ENCODE peak calls at places on chromosomes 1 and 21, in four cellular contexts. D, T, K and X are unnamed samples.

GRCh38 chr1:41537788-41538351 is 53.4 kb upstream of the EDN2 start:
- DNase-seq in D (no peak), T (no peak), K (no peak), X (no peak)

GRCh38 chr1:1332774-1333480 is 1.8 kb downstream of the TAS1R3 start:
- DNase-seq in D (no peak), T (no peak), K (no peak), X (no peak)

GRCh38 chr1:73537400-73537799 is 660.6 kb downstream of the LRRIQ3 start:
- DNase-seq in D (no peak), T (no peak), K (no peak), X (peak)

GRCh38 chr1:154861607-154862094 is 8.4 kb downstream of the KCNN3 start:
- DNase-seq in D (no peak), T (no peak), K (no peak), X (no peak)

GRCh38 chr1:29471487-29472313 is 235.4 kb downstream of the PTPRU start:
- DNase-seq in D (no peak), T (no peak), K (peak), X (no peak)

GRCh38 chr1:110242062-110242461 is 31.9 kb downstream of the KCNC4 start:
- DNase-seq in D (no peak), T (no peak), K (no peak), X (peak)

GRCh38 chr1:25174730-25175612 is 57.3 kb downstream of the SYF2 start:
- DNase-seq in D (no peak), T (no peak), K (peak), X (no peak)

GRCh38 chr21:25625036-25625435 is 14.0 kb upstream of the JAM2 start:
- DNase-seq in D (no peak), T (no peak), K (no peak), X (no peak)

GRCh38 chr1:234604726-234605492 is 5.1 kb downstream of the IRF2BP2 start:
- DNase-seq in D (no peak), T (peak), K (no peak), X (no peak)

GRCh38 chr1:89804646-89805237 is 16.1 kb upstream of the LRRC8D start:
- DNase-seq in D (peak), T (peak), K (peak), X (peak)

GRCh38 chr1:36143424-36143823 is 5.9 kb downstream of the TRAPPC3 start:
- DNase-seq in D (no peak), T (no peak), K (no peak), X (no peak)

GRCh38 chr1:177833631-177834030 is 136.2 kb downstream of the SEC16B start:
- DNase-seq in D (no peak), T (no peak), K (no peak), X (no peak)

GRCh38 chr1:20485527-20486456 is at the start of gene CAMK2N1:
- DNase-seq in D (no peak), T (peak), K (peak), X (peak)

GRCh38 chr21:33859373-33860102 is 56.1 kb downstream of the ATP5PO start:
- DNase-seq in D (no peak), T (no peak), K (no peak), X (no peak)

GRCh38 chr1:71638081-71638766 is 557.4 kb upstream of the ZRANB2 start:
- DNase-seq in D (no peak), T (no peak), K (no peak), X (no peak)

GRCh38 chr1:79259390-79260336 is 253.1 kb upstream of the ADGRL4 start:
- DNase-seq in D (no peak), T (no peak), K (no peak), X (no peak)

GRCh38 chr1:23282967-23283366 is 61.1 kb downstream of the HNRNPR start:
- DNase-seq in D (no peak), T (no peak), K (no peak), X (no peak)

GRCh38 chr1:158003409-158003805 is 10.0 kb downstream of the KIRREL1 start:
- DNase-seq in D (no peak), T (no peak), K (no peak), X (no peak)

GRCh38 chr1:158002022-158002629 is 8.7 kb downstream of the KIRREL1 start:
- DNase-seq in D (no peak), T (no peak), K (no peak), X (no peak)

GRCh38 chr1:158007180-158007579 is 13.7 kb downstream of the KIRREL1 start:
- DNase-seq in D (no peak), T (no peak), K (no peak), X (no peak)

GRCh38 chr1:158005249-158005648 is 11.8 kb downstream of the KIRREL1 start:
- DNase-seq in D (no peak), T (no peak), K (no peak), X (no peak)

GRCh38 chr1:158002630-158003408 is 9.4 kb downstream of the KIRREL1 start:
- DNase-seq in D (no peak), T (no peak), K (no peak), X (peak)
- TF ChIP-seq CTCF in D (no peak), T (no peak), K (no peak), X (no peak)

DNA sequence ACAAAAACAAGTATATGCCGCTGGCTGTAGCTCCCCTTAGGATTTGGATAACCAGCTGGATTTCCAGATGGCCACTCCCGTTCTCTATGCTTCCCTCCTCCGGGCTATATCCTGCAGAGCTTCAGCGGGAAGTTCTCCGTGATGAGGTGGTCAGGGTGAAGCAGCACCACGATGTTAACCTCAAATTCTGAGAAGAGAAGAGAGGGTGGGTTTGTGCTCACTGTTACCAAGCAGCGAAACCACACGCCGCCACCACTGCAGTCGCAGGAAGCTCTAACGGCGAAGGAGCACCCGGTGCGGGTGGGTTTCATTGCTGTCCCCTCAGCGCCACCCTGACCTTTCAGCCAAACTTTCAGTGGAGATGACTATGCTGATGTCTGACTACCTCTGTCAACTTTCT is 41.7 kb downstream of the VPS26C start:
- DNase-seq in D (no peak), T (no peak), K (no peak), X (no peak)
- TF ChIP-seq ESRRA in D (no peak), T (no peak), K (no peak), X (no peak)

DNA sequence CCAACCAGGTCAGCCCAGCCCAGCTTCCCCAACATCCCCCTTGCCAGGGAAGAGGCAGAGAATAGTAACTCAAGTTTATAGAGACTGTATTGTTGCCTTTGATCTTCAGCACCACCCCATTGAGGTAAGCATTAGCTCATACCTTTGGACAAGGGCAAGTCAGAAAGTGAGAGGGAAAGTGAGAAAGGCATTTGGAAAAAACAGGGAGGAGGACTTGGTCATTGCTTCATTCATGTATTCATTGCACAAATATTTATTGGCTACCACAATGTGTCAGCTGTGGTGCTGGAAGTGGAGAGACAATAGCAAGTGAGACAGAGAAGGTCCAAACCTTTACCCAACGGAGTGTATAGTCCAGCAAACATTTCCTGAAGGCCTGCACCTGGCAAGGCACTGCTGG is 561.2 kb downstream of the KIF26B start:
- DNase-seq in D (no peak), T (no peak), K (peak), X (no peak)
- TF ChIP-seq ATF2 in D (no peak), T (no peak), K (no peak), X (no peak)

DNA sequence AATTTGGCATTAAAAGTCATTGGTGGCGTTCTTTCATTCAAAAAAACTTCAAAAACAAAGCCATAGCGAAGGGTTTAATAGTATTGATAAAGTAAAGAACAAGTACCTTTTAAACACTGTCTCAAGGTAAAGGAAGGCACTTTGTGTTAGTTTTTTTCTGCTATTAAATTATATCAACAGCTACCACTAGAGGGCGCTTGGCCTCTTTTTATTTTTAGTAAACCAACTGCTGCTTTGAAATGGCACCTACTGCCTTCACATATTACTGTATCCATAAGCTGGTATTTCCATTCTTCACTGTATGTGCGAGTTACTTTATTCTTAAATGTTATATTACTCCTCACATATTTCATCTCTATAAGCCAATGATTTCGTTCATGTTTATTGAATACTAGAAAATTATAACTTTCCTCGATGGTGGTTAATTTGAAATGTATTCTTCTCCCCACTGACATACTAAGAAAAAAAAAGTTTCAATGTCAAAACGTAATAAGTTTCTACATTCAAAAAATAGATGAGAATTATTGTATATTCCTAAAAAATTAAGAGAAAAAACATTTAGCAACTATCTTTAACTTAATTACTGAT is 125.7 kb upstream of the CXADR start:
- DNase-seq in D (peak), T (peak), K (peak), X (peak)
- TF ChIP-seq CTCF in D (peak), T (peak), K (peak), X (peak)

DNA sequence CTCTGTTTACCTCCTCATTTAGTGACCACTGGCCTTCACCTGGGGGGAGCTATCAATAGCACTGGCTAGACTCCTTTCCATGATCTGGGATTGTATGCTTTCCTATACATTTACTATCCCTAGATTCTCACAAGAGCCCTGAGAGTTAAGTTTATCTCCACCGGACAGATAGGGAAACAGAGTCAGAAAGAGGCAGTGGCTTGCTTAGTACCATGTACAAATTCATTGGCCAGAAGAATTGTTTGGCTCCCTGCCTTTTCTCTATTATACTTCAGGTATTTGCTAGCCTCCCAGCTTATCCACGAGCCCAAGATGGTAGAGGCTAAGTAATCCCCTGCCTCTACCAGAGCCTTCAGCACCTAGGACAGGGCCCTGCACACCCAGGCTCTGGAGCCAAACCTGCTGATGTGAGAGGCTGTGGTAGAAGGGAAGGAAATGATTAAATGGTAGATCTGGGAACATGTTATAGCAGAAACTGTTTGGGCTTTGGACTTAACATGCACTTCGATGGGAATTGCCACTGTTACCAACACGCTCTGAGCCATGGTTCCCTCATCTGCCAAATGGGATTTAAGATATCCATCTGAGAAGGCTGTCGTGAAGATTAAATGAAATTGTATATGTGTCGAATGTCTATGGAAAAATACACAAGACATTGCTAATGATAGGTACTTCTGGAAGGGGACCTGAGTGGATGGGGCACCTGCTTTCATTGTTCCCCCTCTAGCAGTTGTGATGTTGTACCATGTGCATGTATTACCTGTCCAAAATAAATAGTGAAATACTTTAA is 3.1 kb upstream of the BLACAT1 start:
- DNase-seq in D (no peak), T (peak), K (peak), X (peak)
- TF ChIP-seq ESRRA in D (no peak), T (no peak), K (no peak), X (no peak)

DNA sequence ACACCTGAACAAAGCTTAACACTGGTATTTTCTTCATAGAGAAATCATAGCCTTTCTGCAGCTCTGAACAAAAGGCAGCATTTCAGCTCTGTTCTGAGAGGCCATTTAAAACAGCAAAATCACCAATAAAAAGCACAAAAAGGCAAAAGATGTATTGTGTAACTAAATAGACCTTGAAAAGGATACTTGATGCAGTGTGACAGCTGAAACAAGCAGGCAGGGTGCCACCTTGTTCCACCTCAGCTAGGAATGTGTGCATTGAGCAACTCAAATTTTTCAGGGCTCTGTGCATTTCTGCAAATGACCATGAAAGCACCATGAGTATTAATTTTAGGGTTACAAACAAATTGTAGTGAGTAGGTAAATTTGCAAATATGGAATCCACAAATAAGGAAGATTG is 65.8 kb downstream of the RHOU start:
- DNase-seq in D (no peak), T (no peak), K (peak), X (no peak)
- TF ChIP-seq ATF2 in D (no peak), T (no peak), K (no peak), X (no peak)

DNA sequence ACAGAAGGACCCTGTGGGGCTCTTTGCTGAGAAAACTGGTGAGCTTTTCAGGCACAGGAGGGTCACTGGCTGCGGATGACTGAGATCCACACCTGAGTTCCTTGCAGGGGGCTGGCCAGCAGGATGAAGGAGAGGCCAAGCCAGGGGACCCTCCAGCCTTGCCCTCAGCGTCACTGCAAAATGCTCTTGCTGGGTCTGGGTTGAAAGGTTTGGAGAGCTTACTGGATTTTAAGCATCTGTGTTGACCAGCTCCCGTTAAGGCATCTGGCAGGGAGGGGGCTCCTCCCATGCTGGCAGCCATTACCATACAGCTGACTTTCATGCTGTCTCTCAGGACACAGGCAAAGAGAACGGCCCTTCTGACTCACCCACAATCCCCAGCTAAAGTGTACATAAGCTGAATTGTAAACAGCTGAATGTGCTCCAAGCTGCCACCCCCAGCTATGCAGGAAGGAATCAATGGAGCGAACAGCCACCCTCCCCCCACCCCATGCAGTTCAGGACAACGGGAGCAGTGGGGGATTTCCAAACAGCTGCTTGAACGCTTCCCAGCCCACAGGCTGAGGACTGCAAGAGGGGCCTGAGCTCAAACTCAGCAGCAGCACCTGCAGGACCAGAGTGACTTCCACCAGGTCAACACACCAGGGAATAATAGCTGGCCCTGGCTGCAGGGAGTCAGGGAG is 21.3 kb upstream of the A3GALT2 start:
- DNase-seq in D (peak), T (no peak), K (peak), X (peak)
- TF ChIP-seq CTCF in D (no peak), T (no peak), K (peak), X (no peak)

GRCh38 chr1:157132602-157133167 is 5.5 kb downstream of the ETV3 start:
- DNase-seq in D (no peak), T (no peak), K (no peak), X (no peak)
- TF ChIP-seq ESRRA in D (no peak), T (no peak), K (no peak), X (no peak)